ENCODE peak calls at places on chromosomes 1 and 21, in four cellular contexts. One of them, this sample, is unnamed.

GRCh38 chr1:96746440-96747223 is 25.0 kb downstream of the PTBP2 start:
- DNase-seq in left ventricle myocardium inferior: no peak
- DNase-seq in CD4-positive, alpha-beta memory T cell: no peak
- DNase-seq in brain microvascular endothelial cell: no peak
- DNase-seq in this sample: no peak

GRCh38 chr1:229298887-229299503 is 28.1 kb downstream of the RAB4A start:
- DNase-seq in left ventricle myocardium inferior: no peak
- DNase-seq in CD4-positive, alpha-beta memory T cell: no peak
- DNase-seq in brain microvascular endothelial cell: no peak
- DNase-seq in this sample: no peak

GRCh38 chr1:73859227-73859626 is 338.7 kb downstream of the LRRIQ3 start:
- DNase-seq in left ventricle myocardium inferior: no peak
- DNase-seq in CD4-positive, alpha-beta memory T cell: no peak
- DNase-seq in brain microvascular endothelial cell: no peak
- DNase-seq in this sample: no peak

GRCh38 chr1:231252336-231252735 is 11.3 kb downstream of the GNPAT start:
- DNase-seq in left ventricle myocardium inferior: no peak
- DNase-seq in CD4-positive, alpha-beta memory T cell: no peak
- DNase-seq in brain microvascular endothelial cell: no peak
- DNase-seq in this sample: no peak

GRCh38 chr1:32031578-32032286 is 18.1 kb downstream of the KHDRBS1 start:
- DNase-seq in left ventricle myocardium inferior: no peak
- DNase-seq in CD4-positive, alpha-beta memory T cell: no peak
- DNase-seq in brain microvascular endothelial cell: peak; percentile 55
- DNase-seq in this sample: no peak

GRCh38 chr21:35254006-35254751 is 205.1 kb upstream of the RUNX1 start:
- DNase-seq in left ventricle myocardium inferior: no peak
- DNase-seq in CD4-positive, alpha-beta memory T cell: no peak
- DNase-seq in brain microvascular endothelial cell: peak; percentile 80
- DNase-seq in this sample: no peak

GRCh38 chr1:43035821-43036456 is 77.3 kb upstream of the SLC2A1 start:
- DNase-seq in left ventricle myocardium inferior: no peak
- DNase-seq in CD4-positive, alpha-beta memory T cell: no peak
- DNase-seq in brain microvascular endothelial cell: no peak
- DNase-seq in this sample: no peak

GRCh38 chr1:24123611-24124010 is 11.7 kb upstream of the MYOM3 start:
- DNase-seq in left ventricle myocardium inferior: no peak
- DNase-seq in CD4-positive, alpha-beta memory T cell: no peak
- DNase-seq in brain microvascular endothelial cell: no peak
- DNase-seq in this sample: no peak

GRCh38 chr1:26546819-26547218 is 17.3 kb downstream of the RPS6KA1 start:
- DNase-seq in left ventricle myocardium inferior: no peak
- DNase-seq in CD4-positive, alpha-beta memory T cell: no peak
- DNase-seq in brain microvascular endothelial cell: no peak
- DNase-seq in this sample: no peak

GRCh38 chr1:111052246-111052645 is 87.6 kb downstream of the DRAM2 start:
- DNase-seq in left ventricle myocardium inferior: no peak
- DNase-seq in CD4-positive, alpha-beta memory T cell: no peak
- DNase-seq in brain microvascular endothelial cell: no peak
- DNase-seq in this sample: no peak

GRCh38 chr1:157963713-157964112 is 29.7 kb upstream of the KIRREL1 start:
- DNase-seq in left ventricle myocardium inferior: peak; percentile 55
- DNase-seq in CD4-positive, alpha-beta memory T cell: peak; percentile 27
- DNase-seq in brain microvascular endothelial cell: peak; percentile 43
- DNase-seq in this sample: no peak

GRCh38 chr1:178121883-178122282 is 28.0 kb downstream of the RASAL2 start:
- DNase-seq in left ventricle myocardium inferior: no peak
- DNase-seq in CD4-positive, alpha-beta memory T cell: no peak
- DNase-seq in brain microvascular endothelial cell: no peak
- DNase-seq in this sample: no peak

GRCh38 chr1:15224259-15224869 is 22.7 kb upstream of the FHAD1 start:
- DNase-seq in left ventricle myocardium inferior: no peak
- DNase-seq in CD4-positive, alpha-beta memory T cell: no peak
- DNase-seq in brain microvascular endothelial cell: no peak
- DNase-seq in this sample: no peak

GRCh38 chr1:218374972-218375371 is 29.8 kb downstream of the TGFB2 start:
- DNase-seq in left ventricle myocardium inferior: no peak
- DNase-seq in CD4-positive, alpha-beta memory T cell: no peak
- DNase-seq in brain microvascular endothelial cell: peak; percentile 88
- DNase-seq in this sample: no peak

GRCh38 chr1:35452086-35452485 is 105.1 kb downstream of the KIAA0319L start:
- DNase-seq in left ventricle myocardium inferior: peak; percentile 60
- DNase-seq in CD4-positive, alpha-beta memory T cell: no peak
- DNase-seq in brain microvascular endothelial cell: no peak
- DNase-seq in this sample: peak; percentile 56

GRCh38 chr1:58739851-58740466 is 40.1 kb upstream of the MYSM1 start:
- DNase-seq in left ventricle myocardium inferior: no peak
- DNase-seq in CD4-positive, alpha-beta memory T cell: peak; percentile 58
- DNase-seq in brain microvascular endothelial cell: peak; percentile 36
- DNase-seq in this sample: no peak

GRCh38 chr1:162757476-162757875 is 33.0 kb upstream of the HSD17B7 start:
- DNase-seq in left ventricle myocardium inferior: no peak
- DNase-seq in CD4-positive, alpha-beta memory T cell: no peak
- DNase-seq in brain microvascular endothelial cell: no peak
- DNase-seq in this sample: no peak

GRCh38 chr1:213564215-213564659 is 423.5 kb upstream of the PROX1 start:
- DNase-seq in left ventricle myocardium inferior: no peak
- DNase-seq in CD4-positive, alpha-beta memory T cell: no peak
- DNase-seq in brain microvascular endothelial cell: no peak
- DNase-seq in this sample: no peak

GRCh38 chr1:161115132-161115711 is 2.6 kb downstream of the PFDN2 start:
- DNase-seq in left ventricle myocardium inferior: no peak
- DNase-seq in CD4-positive, alpha-beta memory T cell: no peak
- DNase-seq in brain microvascular endothelial cell: peak; percentile 93
- DNase-seq in this sample: no peak

GRCh38 chr1:178566187-178566586 is 53.3 kb downstream of the TEX35 start:
- DNase-seq in left ventricle myocardium inferior: no peak
- DNase-seq in CD4-positive, alpha-beta memory T cell: no peak
- DNase-seq in brain microvascular endothelial cell: no peak
- DNase-seq in this sample: no peak

GRCh38 chr1:11062965-11063401 is 3.2 kb upstream of the SRM start:
- DNase-seq in left ventricle myocardium inferior: no peak
- DNase-seq in CD4-positive, alpha-beta memory T cell: no peak
- DNase-seq in brain microvascular endothelial cell: no peak
- DNase-seq in this sample: no peak

GRCh38 chr21:42941696-42942085 is 16.3 kb upstream of the ERVH48-1 start:
- DNase-seq in left ventricle myocardium inferior: no peak
- DNase-seq in CD4-positive, alpha-beta memory T cell: no peak
- DNase-seq in brain microvascular endothelial cell: no peak
- DNase-seq in this sample: no peak
- H3K27ac ChIP-seq in left ventricle myocardium inferior: no peak overlapping the region
- H3K27ac ChIP-seq in CD4-positive, alpha-beta memory T cell: no peak overlapping the region
- H3K27ac ChIP-seq in brain microvascular endothelial cell: no peak overlapping the region
- H3K27ac ChIP-seq in this sample: no peak overlapping the region

DNA sequence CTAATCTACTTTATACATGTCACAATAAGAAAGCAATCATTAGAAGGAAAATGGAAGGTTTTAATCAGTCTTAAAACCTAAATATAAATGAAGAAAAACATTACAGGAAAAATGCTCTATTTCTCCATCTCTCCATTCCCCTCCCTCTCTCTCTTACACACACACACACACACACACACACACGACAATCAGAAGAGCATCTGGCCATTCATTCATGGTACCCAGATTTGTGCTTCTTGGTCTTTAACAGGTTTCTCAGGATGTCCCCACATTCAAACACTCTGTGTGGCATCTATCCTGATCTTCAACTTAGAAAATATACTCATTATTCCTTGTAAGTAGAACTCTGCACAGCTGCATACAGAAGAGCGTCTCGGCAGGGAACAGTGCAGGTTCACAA is 801 bp downstream of the LRRC40 start:
- DNase-seq in left ventricle myocardium inferior: no peak
- DNase-seq in CD4-positive, alpha-beta memory T cell: no peak
- DNase-seq in brain microvascular endothelial cell: no peak
- DNase-seq in this sample: no peak
- H3K27ac ChIP-seq in left ventricle myocardium inferior: peak overlapping the region; percentile 92
- H3K27ac ChIP-seq in CD4-positive, alpha-beta memory T cell: peak overlapping the region; percentile 97
- H3K27ac ChIP-seq in brain microvascular endothelial cell: no peak overlapping the region
- H3K27ac ChIP-seq in this sample: peak overlapping the region; percentile 95

DNA sequence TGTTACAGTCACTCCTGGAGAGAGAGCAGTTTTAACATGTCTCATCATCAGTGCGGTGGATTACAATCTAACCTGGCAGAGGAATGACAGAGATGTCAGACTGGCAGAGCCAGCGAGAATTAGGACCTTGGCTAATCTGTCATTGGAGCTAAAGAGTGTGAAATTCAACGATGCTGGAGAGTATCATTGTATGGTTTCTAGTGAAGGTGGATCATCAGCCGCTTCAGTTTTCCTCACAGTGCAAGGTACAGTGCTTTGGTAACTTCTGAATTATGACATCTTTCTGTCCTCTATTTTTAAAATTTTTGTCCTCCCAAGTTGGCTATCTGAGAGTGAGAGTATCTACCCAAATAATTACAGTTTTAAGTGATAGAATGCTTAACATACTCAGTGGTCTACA is 199.4 kb downstream of the HMCN1 start:
- DNase-seq in left ventricle myocardium inferior: no peak
- DNase-seq in CD4-positive, alpha-beta memory T cell: no peak
- DNase-seq in brain microvascular endothelial cell: no peak
- DNase-seq in this sample: no peak
- H3K27ac ChIP-seq in left ventricle myocardium inferior: no peak overlapping the region
- H3K27ac ChIP-seq in CD4-positive, alpha-beta memory T cell: no peak overlapping the region
- H3K27ac ChIP-seq in brain microvascular endothelial cell: no peak overlapping the region
- H3K27ac ChIP-seq in this sample: no peak overlapping the region

GRCh38 chr1:101235241-101235695 is 1.6 kb upstream of the S1PR1 start:
- DNase-seq in left ventricle myocardium inferior: no peak
- DNase-seq in CD4-positive, alpha-beta memory T cell: peak; percentile 63
- DNase-seq in brain microvascular endothelial cell: no peak
- DNase-seq in this sample: no peak

GRCh38 chr1:101238041-101238515 is 1.3 kb downstream of the S1PR1 start:
- DNase-seq in left ventricle myocardium inferior: no peak
- DNase-seq in CD4-positive, alpha-beta memory T cell: peak; percentile 51
- DNase-seq in brain microvascular endothelial cell: no peak
- DNase-seq in this sample: no peak

GRCh38 chr1:101236546-101237228 is at the start of gene S1PR1:
- DNase-seq in left ventricle myocardium inferior: peak; percentile 83
- DNase-seq in CD4-positive, alpha-beta memory T cell: peak; percentile 83
- DNase-seq in brain microvascular endothelial cell: no peak
- DNase-seq in this sample: peak; percentile 56

GRCh38 chr1:101237229-101237837 is 514 bp downstream of the S1PR1 start:
- DNase-seq in left ventricle myocardium inferior: no peak
- DNase-seq in CD4-positive, alpha-beta memory T cell: peak; percentile 43
- DNase-seq in brain microvascular endothelial cell: no peak
- DNase-seq in this sample: no peak

GRCh38 chr1:101235696-101236545 is 898 bp upstream of the S1PR1 start:
- DNase-seq in left ventricle myocardium inferior: peak; percentile 43
- DNase-seq in CD4-positive, alpha-beta memory T cell: peak; percentile 72
- DNase-seq in brain microvascular endothelial cell: no peak
- DNase-seq in this sample: no peak
- H3K27ac ChIP-seq in left ventricle myocardium inferior: peak overlapping the region; percentile 98
- H3K27ac ChIP-seq in CD4-positive, alpha-beta memory T cell: peak overlapping the region; percentile 90
- H3K27ac ChIP-seq in brain microvascular endothelial cell: no peak overlapping the region
- H3K27ac ChIP-seq in this sample: peak overlapping the region; percentile 45

GRCh38 chr1:108896160-108897150 is 19.7 kb downstream of the GPSM2 start:
- DNase-seq in left ventricle myocardium inferior: no peak
- DNase-seq in CD4-positive, alpha-beta memory T cell: no peak
- DNase-seq in brain microvascular endothelial cell: no peak
- DNase-seq in this sample: no peak
- H3K27ac ChIP-seq in left ventricle myocardium inferior: no peak overlapping the region
- H3K27ac ChIP-seq in CD4-positive, alpha-beta memory T cell: no peak overlapping the region
- H3K27ac ChIP-seq in brain microvascular endothelial cell: no peak overlapping the region
- H3K27ac ChIP-seq in this sample: no peak overlapping the region

GRCh38 chr1:45348609-45348965 is 8.3 kb upstream of the MUTYH start:
- DNase-seq in left ventricle myocardium inferior: no peak
- DNase-seq in CD4-positive, alpha-beta memory T cell: no peak
- DNase-seq in brain microvascular endothelial cell: no peak
- DNase-seq in this sample: no peak

GRCh38 chr1:45346473-45346872 is 6.2 kb upstream of the MUTYH start:
- DNase-seq in left ventricle myocardium inferior: no peak
- DNase-seq in CD4-positive, alpha-beta memory T cell: no peak
- DNase-seq in brain microvascular endothelial cell: no peak
- DNase-seq in this sample: no peak

GRCh38 chr1:45348966-45349677 is 8.9 kb upstream of the MUTYH start:
- DNase-seq in left ventricle myocardium inferior: no peak
- DNase-seq in CD4-positive, alpha-beta memory T cell: no peak
- DNase-seq in brain microvascular endothelial cell: no peak
- DNase-seq in this sample: no peak

GRCh38 chr1:45345014-45345413 is 4.8 kb upstream of the MUTYH start:
- DNase-seq in left ventricle myocardium inferior: no peak
- DNase-seq in CD4-positive, alpha-beta memory T cell: no peak
- DNase-seq in brain microvascular endothelial cell: no peak
- DNase-seq in this sample: no peak

GRCh38 chr1:45348020-45348419 is 7.8 kb upstream of the MUTYH start:
- DNase-seq in left ventricle myocardium inferior: no peak
- DNase-seq in CD4-positive, alpha-beta memory T cell: no peak
- DNase-seq in brain microvascular endothelial cell: no peak
- DNase-seq in this sample: no peak
- H3K27ac ChIP-seq in left ventricle myocardium inferior: peak overlapping the region; percentile 73
- H3K27ac ChIP-seq in CD4-positive, alpha-beta memory T cell: no peak overlapping the region
- H3K27ac ChIP-seq in brain microvascular endothelial cell: no peak overlapping the region
- H3K27ac ChIP-seq in this sample: peak overlapping the region; percentile 81

DNA sequence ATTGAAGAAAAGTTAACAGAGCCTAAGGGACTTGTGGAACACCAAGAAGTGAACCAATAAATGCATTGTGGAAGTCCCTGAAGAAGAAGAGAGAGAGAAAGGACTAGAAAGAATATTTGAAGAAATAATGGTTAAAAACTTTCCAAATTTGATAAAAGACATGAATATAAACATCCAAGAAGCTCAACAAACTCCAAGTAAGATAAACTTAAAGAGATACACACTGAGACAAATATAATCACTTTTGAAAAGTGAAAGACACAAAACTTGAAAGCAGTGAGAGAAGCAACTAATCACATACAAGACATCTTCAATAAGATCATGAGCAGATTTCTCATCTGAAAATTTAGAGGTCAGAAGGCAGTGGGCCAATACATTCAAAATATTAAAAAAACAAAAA is 91.2 kb downstream of the MPZL1 start:
- DNase-seq in left ventricle myocardium inferior: no peak
- DNase-seq in CD4-positive, alpha-beta memory T cell: no peak
- DNase-seq in brain microvascular endothelial cell: no peak
- DNase-seq in this sample: no peak
- H3K27ac ChIP-seq in left ventricle myocardium inferior: no peak overlapping the region
- H3K27ac ChIP-seq in CD4-positive, alpha-beta memory T cell: no peak overlapping the region
- H3K27ac ChIP-seq in brain microvascular endothelial cell: no peak overlapping the region
- H3K27ac ChIP-seq in this sample: no peak overlapping the region

This sample was measured in breast epithelium.